ENCODE peak calls at places on chromosome 12, in seven cellular contexts. T is MM.1S; A is A549; R is CD4-positive, CD25-positive, alpha-beta regulatory T cell; C is Panc1; L is astrocyte of the spinal cord; O is fibroblast of pulmonary artery. H is an unnamed sample.

GRCh38 chr12:20011200-20011599 is 357.1 kb upstream of the PDE3A start:
- DNase-seq in A (no peak), C (no peak), O (peak), L (peak), R (no peak), T (no peak), H (peak)

GRCh38 chr12:24838531-24838950 is 110.4 kb downstream of the BCAT1 start:
- DNase-seq in A (no peak), O (peak), T (peak), L (peak), C (no peak), R (no peak), H (no peak)

GRCh38 chr12:100576311-100577036 is 3.0 kb downstream of the GAS2L3 start:
- DNase-seq in R (no peak), T (no peak), O (peak), A (peak), C (peak), L (peak), H (peak)

GRCh38 chr12:106149096-106149784 is 10.5 kb upstream of the NUAK1 start:
- DNase-seq in C (no peak), R (no peak), O (peak), A (peak), T (peak), L (peak), H (peak)

GRCh38 chr12:6722863-6723262 is 983 bp upstream of the COPS7A start:
- DNase-seq in T (no peak), R (no peak), O (no peak), L (no peak), A (no peak), C (no peak), H (no peak)

GRCh38 chr12:118023461-118023860 is 7.0 kb downstream of the RFC5 start:
- DNase-seq in A (no peak), L (no peak), C (no peak), T (no peak), R (no peak), O (no peak), H (no peak)

GRCh38 chr12:113973109-113973904 is 7.2 kb upstream of the RBM19 start:
- DNase-seq in L (no peak), T (no peak), O (no peak), A (no peak), C (no peak), R (no peak), H (no peak)

GRCh38 chr12:66898700-66899469 is 220.0 kb upstream of the GRIP1 start:
- DNase-seq in R (no peak), A (no peak), O (no peak), L (no peak), C (no peak), T (no peak), H (no peak)

GRCh38 chr12:4824415-4824814 is 85.3 kb upstream of the KCNA1 start:
- DNase-seq in A (peak), O (peak), C (no peak), T (no peak), R (no peak), L (peak), H (no peak)

GRCh38 chr12:52826611-52827498 is 7.3 kb downstream of the KRT79 start:
- DNase-seq in C (no peak), R (no peak), O (peak), T (no peak), A (no peak), L (no peak), H (no peak)

GRCh38 chr12:19574606-19575005 is 135.3 kb downstream of the AEBP2 start:
- DNase-seq in O (no peak), A (peak), T (no peak), R (no peak), L (no peak), C (no peak), H (peak)

GRCh38 chr12:95790912-95791849 is 617 bp upstream of the NTN4 start:
- DNase-seq in O (no peak), T (no peak), A (peak), L (no peak), C (no peak), R (no peak), H (peak)

GRCh38 chr12:40099423-40099853 is 6.4 kb downstream of the SLC2A13 start:
- DNase-seq in A (peak), C (no peak), T (no peak), L (no peak), R (no peak), O (peak), H (peak)

GRCh38 chr12:14113031-14113430 is 131.6 kb upstream of the GRIN2B start:
- DNase-seq in A (no peak), O (no peak), T (no peak), C (no peak), L (no peak), R (no peak), H (no peak)

GRCh38 chr12:122934722-122935121 is 31.5 kb downstream of the ABCB9 start:
- DNase-seq in C (no peak), R (no peak), A (no peak), L (no peak), O (no peak), T (peak), H (no peak)

GRCh38 chr12:6693832-6694355 is 4.7 kb upstream of the ZNF384 start:
- DNase-seq in O (no peak), R (no peak), T (no peak), C (no peak), L (no peak), A (no peak), H (no peak)

GRCh38 chr12:93297536-93297935 is 80.2 kb upstream of the NUDT4 start:
- DNase-seq in R (no peak), O (no peak), C (no peak), A (no peak), T (no peak), L (no peak), H (no peak)

GRCh38 chr12:112979281-112979680 is 962 bp downstream of the OAS2 start:
- DNase-seq in R (peak), A (no peak), O (no peak), T (peak), L (no peak), C (no peak), H (no peak)

GRCh38 chr12:131922772-131923171 is 6.3 kb upstream of the PUS1 start:
- DNase-seq in T (no peak), C (no peak), A (no peak), R (no peak), O (no peak), L (no peak), H (no peak)

GRCh38 chr12:59149995-59150642 is 229.8 kb upstream of the LRIG3 start:
- DNase-seq in O (peak), A (peak), R (peak), T (peak), C (peak), L (peak), H (peak)

GRCh38 chr12:83573676-83574075 is 887.0 kb downstream of the TMTC2 start:
- DNase-seq in A (peak), T (no peak), O (peak), L (peak), C (no peak), R (no peak), H (no peak)

GRCh38 chr12:132305991-132306884 is 23.2 kb downstream of the GALNT9 start:
- DNase-seq in A (no peak), R (no peak), C (no peak), L (no peak), T (no peak), O (no peak), H (no peak)

GRCh38 chr12:85029456-85029855 is 6.6 kb downstream of the TSPAN19 start:
- DNase-seq in R (no peak), O (peak), C (no peak), L (peak), A (peak), T (peak), H (peak)

GRCh38 chr12:15546102-15546701 is 223.9 kb downstream of the PTPRO start:
- DNase-seq in A (no peak), T (peak), R (peak), C (no peak), L (no peak), O (no peak), H (no peak)

GRCh38 chr12:62190921-62191746 is 69.1 kb upstream of the USP15 start:
- DNase-seq in T (no peak), O (no peak), L (peak), R (peak), C (no peak), A (no peak), H (peak)

GRCh38 chr12:11731455-11731854 is 82.0 kb downstream of the ETV6 start:
- DNase-seq in A (no peak), L (peak), R (no peak), T (peak), C (no peak), O (peak), H (peak)

GRCh38 chr12:20527396-20528154 is 159.2 kb downstream of the PDE3A start:
- DNase-seq in L (peak), O (peak), R (no peak), A (peak), T (no peak), C (no peak), H (no peak)

DNA sequence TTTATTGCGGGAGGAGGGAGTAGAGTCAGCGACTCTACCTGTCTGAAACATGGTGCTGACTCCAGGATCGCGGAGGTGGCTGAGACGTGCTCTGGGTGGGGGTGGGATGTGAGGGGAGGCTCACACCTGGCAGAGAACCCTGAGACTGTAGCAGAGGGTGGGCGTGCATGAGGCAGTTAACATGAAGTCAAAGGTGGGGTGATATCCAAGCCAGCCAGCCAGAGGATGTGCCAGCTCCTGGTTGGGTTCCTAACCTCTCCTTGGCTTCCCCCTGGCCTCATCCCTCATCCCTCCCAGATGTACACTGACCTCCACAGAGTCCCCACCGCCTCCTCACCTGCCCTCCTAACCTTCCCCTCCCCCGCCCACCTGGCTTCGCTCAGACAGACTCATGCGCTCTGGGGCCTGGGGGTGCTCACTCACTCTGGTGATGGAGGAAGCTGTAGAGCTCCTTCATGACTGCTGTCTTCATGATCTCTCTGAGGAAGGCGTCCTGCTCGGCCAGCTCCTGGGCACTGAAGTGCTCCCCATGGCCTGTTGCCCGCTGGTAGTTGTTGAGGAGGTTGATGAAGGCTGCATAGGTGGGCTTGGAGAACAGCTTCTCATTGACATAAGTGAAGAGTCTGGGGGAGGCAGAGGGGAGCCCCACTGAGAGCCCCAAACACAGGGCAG is 9.3 kb downstream of the ENDOU start:
- DNase-seq in T (no peak), O (no peak), L (no peak), A (no peak), C (no peak), R (no peak), H (no peak)
- H3K4me3 ChIP-seq in T (no peak), O (no peak), L (no peak), A (no peak), C (no peak), R (no peak), H (no peak)

GRCh38 chr12:67910360-67911292 is 78.6 kb upstream of the IFNG-AS1 start:
- DNase-seq in C (no peak), R (no peak), L (peak), O (peak), A (peak), T (no peak), H (peak)

GRCh38 chr12:67911293-67911637 is 78.0 kb upstream of the IFNG-AS1 start:
- DNase-seq in L (peak), O (peak), A (no peak), C (no peak), T (no peak), R (no peak), H (no peak)

GRCh38 chr12:67911789-67912188 is 77.5 kb upstream of the IFNG-AS1 start:
- DNase-seq in R (no peak), C (no peak), L (no peak), A (no peak), T (no peak), O (no peak), H (no peak)

GRCh38 chr12:67909681-67910080 is 79.6 kb upstream of the IFNG-AS1 start:
- DNase-seq in L (no peak), C (no peak), O (no peak), T (no peak), R (no peak), A (no peak), H (no peak)

GRCh38 chr12:67909091-67909531 is 80.1 kb upstream of the IFNG-AS1 start:
- DNase-seq in A (no peak), R (no peak), L (peak), C (no peak), O (peak), T (no peak), H (no peak)
- H3K4me3 ChIP-seq in A (no peak), R (no peak), L (no peak), C (no peak), O (no peak), T (no peak), H (no peak)

DNA sequence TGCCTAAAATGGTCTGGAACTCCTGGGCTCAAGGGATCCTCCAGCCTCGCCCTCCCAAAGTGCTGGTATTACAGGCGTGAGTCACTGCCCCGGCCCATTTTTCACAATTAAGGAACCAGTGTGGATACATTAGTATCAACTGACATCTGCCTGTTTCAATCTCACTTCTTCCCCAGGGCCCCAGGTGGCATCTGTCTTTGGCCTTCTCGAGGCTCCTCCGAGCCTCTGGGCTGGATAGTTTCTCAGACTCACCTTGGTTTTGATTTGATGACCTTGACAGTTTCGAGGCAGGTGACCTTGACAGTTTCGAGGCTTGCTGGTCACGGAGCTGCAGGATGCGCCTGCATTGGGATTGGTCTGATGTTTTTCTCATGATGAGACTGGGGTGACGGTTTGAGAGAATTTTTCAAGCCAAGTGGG is 41.0 kb upstream of the NCOR2 start:
- DNase-seq in L (no peak), T (peak), O (no peak), C (no peak), R (no peak), A (no peak), H (no peak)
- H3K4me3 ChIP-seq in L (no peak), T (peak), O (no peak), C (no peak), R (peak), A (no peak), H (no peak)

DNA sequence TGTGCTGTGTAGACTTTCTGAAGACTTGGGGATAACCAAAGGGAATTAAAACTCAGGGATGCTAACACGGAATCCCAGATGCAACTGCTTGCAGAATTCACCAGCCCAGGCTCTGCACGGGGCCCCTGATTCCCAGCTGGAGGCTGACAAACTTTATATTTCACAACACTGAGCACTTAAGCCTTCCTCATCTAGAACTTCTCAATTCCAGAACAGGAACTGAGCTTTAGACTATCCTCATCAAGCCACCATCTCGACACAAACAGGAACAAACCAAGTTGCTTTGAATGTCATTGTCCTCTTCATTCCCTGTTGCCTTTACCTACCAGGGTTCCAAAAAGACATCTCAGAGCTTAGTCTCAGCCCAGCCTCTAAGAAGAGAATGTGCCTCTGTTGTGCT is 22.2 kb downstream of the CCDC63 start:
- DNase-seq in C (no peak), R (no peak), A (no peak), L (no peak), O (no peak), T (no peak), H (no peak)
- H3K4me3 ChIP-seq in C (no peak), R (no peak), A (no peak), L (no peak), O (no peak), T (no peak), H (no peak)

DNA sequence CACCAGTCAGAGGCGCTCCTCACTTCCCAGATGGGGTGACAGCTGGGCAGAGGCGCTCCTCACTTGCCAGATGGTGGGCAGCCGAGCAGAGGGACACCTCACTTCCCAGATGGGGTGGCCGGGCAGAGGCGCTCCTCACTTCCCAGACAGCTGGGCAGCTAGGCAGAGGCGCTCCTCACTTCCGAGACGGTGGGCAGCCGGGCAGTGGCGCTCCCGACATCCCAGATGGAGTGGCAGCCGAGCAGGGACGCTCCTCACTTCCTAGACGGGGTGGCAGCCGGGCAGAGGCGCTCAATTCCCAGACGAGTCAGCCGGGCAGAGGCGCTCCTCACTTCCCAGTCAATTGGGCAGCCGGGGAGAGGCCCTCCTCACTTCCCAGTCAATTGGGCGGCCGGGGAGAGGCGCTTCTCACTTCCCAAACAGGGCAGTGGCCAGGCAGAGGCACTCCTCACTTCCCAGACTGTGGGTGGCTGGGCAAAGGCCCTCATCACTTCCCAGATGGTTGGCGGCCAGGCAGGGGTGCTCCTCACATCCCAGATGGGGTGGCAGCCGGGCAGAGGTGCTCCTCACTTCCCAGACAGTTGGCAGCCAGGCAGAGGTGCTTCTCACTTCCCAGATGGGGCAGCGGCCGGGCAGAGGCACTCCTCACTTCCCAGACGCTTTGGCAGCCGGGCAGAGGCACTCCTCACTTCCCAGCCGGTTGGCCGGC is 143.8 kb upstream of the ARID2 start:
- DNase-seq in R (no peak), L (no peak), C (no peak), T (no peak), A (no peak), O (no peak), H (no peak)
- H3K4me3 ChIP-seq in R (no peak), L (no peak), C (no peak), T (no peak), A (no peak), O (no peak), H (no peak)

DNA sequence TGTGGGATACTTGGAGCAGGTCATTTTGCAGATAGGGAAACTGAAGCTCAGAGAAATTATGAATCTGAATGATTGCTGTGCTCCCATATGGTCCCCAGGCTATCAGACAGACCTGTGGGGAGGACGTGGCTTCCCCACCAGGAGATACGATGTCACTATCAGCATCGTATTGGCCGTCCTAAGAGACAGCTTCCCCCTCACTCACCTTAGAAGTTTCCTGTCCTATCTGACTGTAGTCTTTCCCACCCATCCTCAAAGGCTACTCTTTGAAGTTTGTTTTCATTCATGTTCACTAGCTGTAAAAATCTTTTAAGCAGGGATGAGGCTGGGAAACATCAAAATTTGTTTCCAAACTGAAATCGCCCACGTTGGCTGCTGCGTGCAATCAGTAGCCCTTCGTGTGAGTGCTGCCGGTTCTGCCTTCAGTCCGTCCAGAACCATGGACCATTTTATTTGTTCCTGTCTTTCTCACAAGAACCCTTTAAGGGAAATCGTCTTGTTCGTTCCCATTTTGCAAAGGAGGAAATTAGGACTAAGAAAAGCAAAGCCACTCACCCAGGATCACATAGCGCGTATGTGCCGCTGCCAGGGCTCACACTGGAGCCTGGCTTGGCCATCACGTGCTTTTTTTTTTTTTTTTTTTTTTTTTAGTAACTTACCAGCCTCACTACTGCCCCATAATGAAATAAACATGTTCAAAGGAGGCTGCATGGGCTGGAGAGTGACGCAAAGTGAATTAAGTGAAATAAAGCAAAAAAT is 1.0 kb upstream of the KDM2B start:
- DNase-seq in C (no peak), T (no peak), R (peak), A (no peak), O (peak), L (peak), H (no peak)
- H3K4me3 ChIP-seq in C (peak), T (no peak), R (peak), A (no peak), O (peak), L (peak), H (peak)

GRCh38 chr12:91778938-91779400 is 366.7 kb downstream of the BTG1 start:
- DNase-seq in O (peak), L (peak), C (peak), T (peak), R (peak), A (peak), H (peak)

GRCh38 chr12:91772411-91772810 is 373.2 kb downstream of the BTG1 start:
- DNase-seq in R (no peak), C (no peak), L (no peak), O (no peak), A (no peak), T (no peak), H (no peak)

GRCh38 chr12:91778091-91778819 is 367.4 kb downstream of the BTG1 start:
- DNase-seq in T (peak), O (peak), C (no peak), R (peak), L (peak), A (no peak), H (peak)

GRCh38 chr12:91777268-91777997 is 368.2 kb downstream of the BTG1 start:
- DNase-seq in O (no peak), L (no peak), R (no peak), T (no peak), C (no peak), A (peak), H (no peak)

GRCh38 chr12:91774471-91774921 is 371.1 kb downstream of the BTG1 start:
- DNase-seq in C (no peak), T (peak), O (peak), R (no peak), L (peak), A (no peak), H (no peak)
- H3K4me3 ChIP-seq in C (no peak), T (peak), O (peak), R (peak), L (no peak), A (no peak), H (no peak)

DNA sequence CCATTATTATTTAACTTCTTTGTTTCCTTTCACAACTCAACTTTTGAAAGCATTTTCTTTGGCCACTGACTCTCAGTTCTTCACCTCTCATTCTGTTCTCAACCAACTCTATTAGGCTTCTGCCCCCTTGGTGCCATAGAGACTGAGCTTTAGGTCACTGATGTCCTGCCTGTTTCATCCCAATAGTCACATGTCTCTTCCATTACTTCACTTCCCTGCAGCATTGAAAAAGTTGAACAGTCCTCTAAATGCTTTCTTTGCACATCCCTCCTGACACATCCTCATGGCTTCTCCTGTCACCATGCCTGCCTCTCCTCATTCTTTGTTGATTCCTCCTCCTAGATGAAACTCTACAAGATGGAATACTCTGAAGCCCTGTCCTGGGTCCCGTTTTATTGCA is 2.7 kb downstream of the CLEC12A start:
- DNase-seq in L (no peak), R (no peak), O (no peak), T (no peak), A (no peak), C (no peak), H (no peak)
- H3K4me3 ChIP-seq in L (no peak), R (no peak), O (no peak), T (no peak), A (no peak), C (no peak), H (no peak)

H was measured in A673.